ENCODE peak calls at places on chromosomes 16 and 17, in five cellular contexts. M is omental fat pad; Z is stimulated activated CD4-positive, alpha-beta T cell treated with anti-CD3 and anti-CD28 coated beads, Interleukin-15, amount 100 ng/mL, for 1 hour; F is M059J; K is naive thymus-derived CD8-positive, alpha-beta T cell. D is an unnamed sample.

GRCh38 chr16:2243031-2243528 is 6.8 kb downstream of the DNASE1L2 start:
- DNase-seq in M (no peak), Z (no peak), K (no peak), F (no peak), D (no peak)

GRCh38 chr17:35879748-35880654 is at the start of gene CCL5:
- DNase-seq in M (no peak), K (peak), Z (peak), F (peak), D (peak)

GRCh38 chr17:72120878-72121163 is at the start of gene SOX9:
- DNase-seq in M (no peak), F (peak), K (no peak), Z (no peak), D (peak)

GRCh38 chr17:70288540-70289290 is 119.4 kb downstream of the KCNJ2 start:
- DNase-seq in Z (no peak), F (no peak), M (no peak), K (no peak), D (no peak)

GRCh38 chr17:17778308-17779014 is 58.3 kb downstream of the SREBF1 start:
- DNase-seq in K (no peak), Z (no peak), F (no peak), M (no peak), D (no peak)

GRCh38 chr17:36600936-36601302 is 464 bp upstream of the MRM1 start:
- DNase-seq in Z (no peak), K (peak), M (no peak), F (no peak), D (no peak)

GRCh38 chr16:57868913-57869520 is 66.7 kb upstream of the KIFC3 start:
- DNase-seq in M (no peak), K (no peak), F (no peak), Z (no peak), D (no peak)

GRCh38 chr16:84180519-84181140 is 6.2 kb downstream of the TAF1C start:
- DNase-seq in M (no peak), F (no peak), K (no peak), Z (no peak), D (no peak)

GRCh38 chr17:15926039-15926740 is 18.7 kb upstream of the ADORA2B start:
- DNase-seq in K (no peak), F (no peak), M (no peak), Z (no peak), D (no peak)